ENCODE peak calls at places on chromosomes 16 and 17, in five cellular contexts. One of them, this sample, is unnamed.

GRCh38 chr17:7258731-7259554 is 3.3 kb downstream of the CLDN7 start:
- DNase-seq in Calu3: no peak
- DNase-seq in AG04450: no peak
- DNase-seq in mesothelial cell of epicardium: no peak
- DNase-seq in mammary epithelial cell: peak
- DNase-seq in this sample: no peak

GRCh38 chr17:83101805-83102480 is 22.5 kb downstream of the METRNL start:
- DNase-seq in mammary epithelial cell: no peak
- DNase-seq in mesothelial cell of epicardium: no peak
- DNase-seq in AG04450: no peak
- DNase-seq in Calu3: no peak
- DNase-seq in this sample: no peak

GRCh38 chr16:66457888-66458287 is 30.8 kb downstream of the BEAN1 start:
- DNase-seq in mammary epithelial cell: peak
- DNase-seq in Calu3: no peak
- DNase-seq in AG04450: no peak
- DNase-seq in mesothelial cell of epicardium: no peak
- DNase-seq in this sample: no peak

GRCh38 chr17:27294689-27295630 is 1.0 kb downstream of the WSB1 start:
- DNase-seq in mesothelial cell of epicardium: no peak
- DNase-seq in Calu3: peak
- DNase-seq in mammary epithelial cell: peak
- DNase-seq in AG04450: no peak
- DNase-seq in this sample: no peak

GRCh38 chr16:4053663-4054479 is 62.4 kb downstream of the ADCY9 start:
- DNase-seq in mesothelial cell of epicardium: no peak
- DNase-seq in AG04450: peak
- DNase-seq in Calu3: peak
- DNase-seq in mammary epithelial cell: peak
- DNase-seq in this sample: peak

GRCh38 chr17:56598471-56598870 is 5.0 kb downstream of the NOG start:
- DNase-seq in mammary epithelial cell: no peak
- DNase-seq in mesothelial cell of epicardium: no peak
- DNase-seq in Calu3: no peak
- DNase-seq in AG04450: no peak
- DNase-seq in this sample: no peak

GRCh38 chr17:65664296-65664695 is 102.8 kb upstream of the AXIN2 start:
- DNase-seq in mesothelial cell of epicardium: no peak
- DNase-seq in AG04450: no peak
- DNase-seq in Calu3: no peak
- DNase-seq in mammary epithelial cell: no peak
- DNase-seq in this sample: no peak

GRCh38 chr16:87178177-87178863 is 138.9 kb downstream of the C16orf95 start:
- DNase-seq in AG04450: no peak
- DNase-seq in mesothelial cell of epicardium: no peak
- DNase-seq in mammary epithelial cell: no peak
- DNase-seq in Calu3: no peak
- DNase-seq in this sample: no peak

GRCh38 chr17:47855737-47856136 is 4.8 kb upstream of the SP6 start:
- DNase-seq in mammary epithelial cell: no peak
- DNase-seq in mesothelial cell of epicardium: no peak
- DNase-seq in AG04450: no peak
- DNase-seq in Calu3: no peak
- DNase-seq in this sample: no peak

GRCh38 chr17:30235386-30236296 is at the start of gene SLC6A4:
- DNase-seq in AG04450: no peak
- DNase-seq in mesothelial cell of epicardium: no peak
- DNase-seq in mammary epithelial cell: peak
- DNase-seq in Calu3: peak
- DNase-seq in this sample: no peak

GRCh38 chr17:309361-309888 is 43.2 kb downstream of the RPH3AL start:
- DNase-seq in Calu3: peak
- DNase-seq in mammary epithelial cell: no peak
- DNase-seq in mesothelial cell of epicardium: peak
- DNase-seq in AG04450: no peak
- DNase-seq in this sample: no peak
- TF ChIP-seq CTCF in Calu3: peak
- TF ChIP-seq CTCF in mammary epithelial cell: peak
- TF ChIP-seq CTCF in mesothelial cell of epicardium: peak
- TF ChIP-seq CTCF in AG04450: peak
- TF ChIP-seq CTCF in this sample: peak

DNA sequence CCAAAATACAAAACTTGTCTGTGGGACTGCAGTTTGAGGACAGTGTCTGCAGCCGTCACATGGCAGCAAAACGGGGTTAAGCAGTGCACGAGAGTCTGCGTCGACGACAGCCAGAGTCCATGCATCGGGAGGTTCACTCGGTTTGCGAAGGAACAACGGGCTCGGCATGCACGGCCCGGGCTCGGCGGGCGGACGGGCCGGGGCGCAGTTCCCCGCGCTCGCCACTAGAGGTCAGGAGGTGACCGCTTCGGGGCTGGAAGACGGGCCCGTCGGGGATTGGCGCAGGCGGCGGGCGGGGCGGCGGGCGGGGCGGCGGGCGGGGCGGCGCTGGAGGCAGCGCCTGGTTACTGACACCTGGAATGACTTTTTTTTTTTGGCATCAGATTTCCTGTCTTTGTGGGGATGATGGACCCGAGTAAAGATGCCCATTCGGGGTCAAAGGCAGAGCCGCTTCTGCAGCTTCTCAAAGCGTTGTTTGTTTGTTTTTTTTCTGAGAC is 6.5 kb downstream of the SCGB1C2 start:
- DNase-seq in mammary epithelial cell: peak
- DNase-seq in AG04450: peak
- DNase-seq in mesothelial cell of epicardium: peak
- DNase-seq in Calu3: peak
- DNase-seq in this sample: no peak
- TF ChIP-seq CTCF in mammary epithelial cell: peak
- TF ChIP-seq CTCF in AG04450: peak
- TF ChIP-seq CTCF in mesothelial cell of epicardium: peak
- TF ChIP-seq CTCF in Calu3: peak
- TF ChIP-seq CTCF in this sample: peak

GRCh38 chr16:77190478-77191258 is at the start of gene MON1B:
- DNase-seq in AG04450: peak
- DNase-seq in Calu3: peak
- DNase-seq in mammary epithelial cell: peak
- DNase-seq in mesothelial cell of epicardium: peak
- DNase-seq in this sample: peak
- TF ChIP-seq CTCF in AG04450: peak
- TF ChIP-seq CTCF in Calu3: no peak
- TF ChIP-seq CTCF in mammary epithelial cell: peak
- TF ChIP-seq CTCF in mesothelial cell of epicardium: no peak
- TF ChIP-seq CTCF in this sample: no peak

GRCh38 chr17:75428775-75429469 is 23.4 kb upstream of the GRB2 start:
- DNase-seq in mesothelial cell of epicardium: no peak
- DNase-seq in mammary epithelial cell: peak
- DNase-seq in AG04450: peak
- DNase-seq in Calu3: peak
- DNase-seq in this sample: peak

GRCh38 chr17:75433223-75433622 is 23.2 kb upstream of the TMEM94 start:
- DNase-seq in mesothelial cell of epicardium: no peak
- DNase-seq in mammary epithelial cell: no peak
- DNase-seq in Calu3: no peak
- DNase-seq in AG04450: no peak
- DNase-seq in this sample: no peak

GRCh38 chr17:75430159-75430748 is 24.8 kb upstream of the GRB2 start:
- DNase-seq in AG04450: no peak
- DNase-seq in mesothelial cell of epicardium: peak
- DNase-seq in mammary epithelial cell: no peak
- DNase-seq in Calu3: peak
- DNase-seq in this sample: no peak
- TF ChIP-seq CTCF in AG04450: peak
- TF ChIP-seq CTCF in mesothelial cell of epicardium: no peak
- TF ChIP-seq CTCF in mammary epithelial cell: no peak
- TF ChIP-seq CTCF in Calu3: no peak
- TF ChIP-seq CTCF in this sample: no peak